ENCODE peak calls at places on chromosomes 6 and 20, in six cellular contexts. I, A, V, S, O and T are unnamed samples.

GRCh38 chr6:19204445-19204844 is 632.7 kb upstream of the ID4 start:
- DNase-seq in I (no peak), A (no peak), V (no peak), S (no peak), O (no peak), T (no peak)

GRCh38 chr6:135748189-135748588 is 103.3 kb upstream of the PDE7B start:
- DNase-seq in I (no peak), A (no peak), V (no peak), S (no peak), O (no peak), T (no peak)

GRCh38 chr6:43842231-43842794 is 72.3 kb downstream of the VEGFA start:
- DNase-seq in I (no peak), A (peak; percentile 31), V (no peak), S (peak; percentile 72), O (no peak), T (no peak)

GRCh38 chr6:25641940-25642666 is 9.9 kb upstream of the SCGN start:
- DNase-seq in I (no peak), A (no peak), V (no peak), S (no peak), O (no peak), T (no peak)

GRCh38 chr6:99609839-99610489 is 3.3 kb downstream of the PRDM13 start:
- DNase-seq in I (no peak), A (no peak), V (no peak), S (no peak), O (no peak), T (no peak)

GRCh38 chr20:60812561-60812960 is 439.5 kb upstream of the CDH4 start:
- DNase-seq in I (peak; percentile 5), A (no peak), V (no peak), S (no peak), O (no peak), T (no peak)

GRCh38 chr6:24431045-24431451 is 28.3 kb downstream of the MRS2 start:
- DNase-seq in I (no peak), A (no peak), V (peak; percentile 20), S (peak; percentile 54), O (no peak), T (no peak)

GRCh38 chr20:1871807-1872455 is 23.3 kb upstream of the SIRPA start:
- DNase-seq in I (no peak), A (no peak), V (peak; percentile 54), S (no peak), O (no peak), T (no peak)

GRCh38 chr20:57190536-57191265 is 75.7 kb downstream of the BMP7 start:
- DNase-seq in I (peak; percentile 63), A (no peak), V (peak; percentile 56), S (peak; percentile 27), O (no peak), T (no peak)

GRCh38 chr6:154302111-154302752 is 54.4 kb downstream of the IPCEF1 start:
- DNase-seq in I (peak; percentile 70), A (peak; percentile 26), V (peak; percentile 68), S (peak; percentile 95), O (no peak), T (no peak)

GRCh38 chr6:2008383-2008976 is 236.9 kb downstream of the GMDS start:
- DNase-seq in I (no peak), A (no peak), V (peak; percentile 79), S (peak; percentile 49), O (no peak), T (no peak)

GRCh38 chr6:152922706-152923105 is 60.1 kb downstream of the FBXO5 start:
- DNase-seq in I (no peak), A (no peak), V (no peak), S (no peak), O (no peak), T (no peak)

GRCh38 chr6:41767112-41767946 is 12.4 kb downstream of the FRS3 start:
- DNase-seq in I (no peak), A (peak; percentile 43), V (peak; percentile 87), S (peak; percentile 87), O (peak; percentile 86), T (peak; percentile 56)

GRCh38 chr6:109527989-109528388 is 45.0 kb upstream of the ZBTB24 start:
- DNase-seq in I (no peak), A (no peak), V (peak; percentile 16), S (peak; percentile 16), O (no peak), T (no peak)

GRCh38 chr6:11271228-11271627 is 38.8 kb upstream of the NEDD9 start:
- DNase-seq in I (no peak), A (no peak), V (no peak), S (no peak), O (peak; percentile 47), T (no peak)

GRCh38 chr6:45689926-45690615 is 312.3 kb upstream of the SUPT3H start:
- DNase-seq in I (no peak), A (no peak), V (no peak), S (no peak), O (no peak), T (no peak)

GRCh38 chr6:111938710-111939109 is 65.5 kb upstream of the FYN start:
- DNase-seq in I (peak; percentile 54), A (no peak), V (peak; percentile 75), S (peak; percentile 93), O (no peak), T (no peak)

GRCh38 chr6:46410330-46410953 is 80.8 kb downstream of the RCAN2 start:
- DNase-seq in I (no peak), A (no peak), V (peak; percentile 27), S (peak; percentile 42), O (no peak), T (no peak)

GRCh38 chr6:26295691-26296555 is 69.1 kb upstream of the BTN3A2 start:
- DNase-seq in I (no peak), A (peak; percentile 27), V (peak; percentile 91), S (peak; percentile 92), O (peak; percentile 30), T (no peak)

GRCh38 chr6:89734526-89734925 is 85.1 kb downstream of the MDN1 start:
- DNase-seq in I (no peak), A (no peak), V (peak; percentile 20), S (peak; percentile 18), O (no peak), T (no peak)

GRCh38 chr6:47094351-47094925 is 52.3 kb upstream of the ADGRF1 start:
- DNase-seq in I (no peak), A (peak; percentile 24), V (peak; percentile 89), S (peak; percentile 13), O (peak; percentile 55), T (peak; percentile 49)

GRCh38 chr6:54846243-54846856 is at the start of gene FAM83B:
- DNase-seq in I (no peak), A (peak; percentile 87), V (peak; percentile 98), S (no peak), O (peak; percentile 77), T (peak; percentile 65)

GRCh38 chr6:165611294-165611693 is 51.7 kb downstream of the PDE10A start:
- DNase-seq in I (no peak), A (no peak), V (no peak), S (no peak), O (no peak), T (no peak)

GRCh38 chr20:1876975-1877603 is 18.1 kb upstream of the SIRPA start:
- DNase-seq in I (no peak), A (no peak), V (no peak), S (peak; percentile 35), O (no peak), T (no peak)

GRCh38 chr20:17538517-17539170 is 7.5 kb upstream of the BFSP1 start:
- DNase-seq in I (no peak), A (no peak), V (no peak), S (no peak), O (no peak), T (no peak)

GRCh38 chr20:47533518-47534062 is 31.9 kb downstream of the NCOA3 start:
- DNase-seq in I (peak; percentile 9), A (no peak), V (no peak), S (no peak), O (no peak), T (no peak)

GRCh38 chr20:47532002-47532401 is 30.3 kb downstream of the NCOA3 start:
- DNase-seq in I (peak; percentile 4), A (no peak), V (no peak), S (no peak), O (no peak), T (no peak)

GRCh38 chr20:47535994-47536393 is 34.3 kb downstream of the NCOA3 start:
- DNase-seq in I (no peak), A (no peak), V (no peak), S (no peak), O (no peak), T (no peak)

GRCh38 chr20:47535088-47535487 is 33.4 kb downstream of the NCOA3 start:
- DNase-seq in I (no peak), A (no peak), V (no peak), S (no peak), O (no peak), T (no peak)

GRCh38 chr20:47534405-47534804 is 32.7 kb downstream of the NCOA3 start:
- DNase-seq in I (peak; percentile 8), A (no peak), V (no peak), S (no peak), O (no peak), T (no peak)
- H3K4me1 ChIP-seq in I (no peaks in the 10 kb centered on the region), A (peaks cover 5% of the 10 kb centered on the region), V (no peaks in the 10 kb centered on the region), S (peaks cover 2% of the 10 kb centered on the region), O (peaks cover 27% of the 10 kb centered on the region), T (no peaks in the 10 kb centered on the region)

GRCh38 chr6:137571854-137572253 is 77.7 kb upstream of the OLIG3 start:
- DNase-seq in I (no peak), A (peak; percentile 44), V (peak; percentile 32), S (peak; percentile 13), O (peak; percentile 54), T (no peak)
- H3K27me3 ChIP-seq in I (no peaks in the 10 kb centered on the region), A (peaks cover 4% of the 10 kb centered on the region), V (peaks cover 3% of the 10 kb centered on the region), S (peaks cover 5% of the 10 kb centered on the region), O (no peaks in the 10 kb centered on the region), T (no peaks in the 10 kb centered on the region)

DNA sequence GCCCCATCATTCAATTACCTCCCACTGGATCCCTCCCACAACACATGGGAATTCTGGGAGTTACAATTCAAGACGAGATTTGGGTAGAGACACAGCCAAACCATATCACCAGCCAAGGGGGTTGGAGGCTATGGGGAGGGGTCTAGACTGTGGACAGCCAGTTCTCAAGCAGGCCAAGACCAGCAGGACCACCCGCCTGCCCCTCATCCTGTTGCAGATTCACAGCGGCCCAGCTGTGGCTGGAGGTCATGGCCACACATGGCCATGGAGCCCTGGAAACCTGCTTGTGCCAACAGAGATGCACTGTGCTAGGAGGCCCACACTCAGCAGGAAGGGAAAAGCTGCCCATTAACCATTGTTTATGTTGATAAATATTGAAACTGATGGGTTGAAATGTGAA is 240.5 kb downstream of the TTLL2 start:
- DNase-seq in I (no peak), A (no peak), V (no peak), S (no peak), O (no peak), T (no peak)
- H3K27ac ChIP-seq in I (peak overlapping the region; percentile 35), A (no peak overlapping the region), V (no peak overlapping the region), S (no peak overlapping the region), O (no peak overlapping the region), T (no peak overlapping the region)

DNA sequence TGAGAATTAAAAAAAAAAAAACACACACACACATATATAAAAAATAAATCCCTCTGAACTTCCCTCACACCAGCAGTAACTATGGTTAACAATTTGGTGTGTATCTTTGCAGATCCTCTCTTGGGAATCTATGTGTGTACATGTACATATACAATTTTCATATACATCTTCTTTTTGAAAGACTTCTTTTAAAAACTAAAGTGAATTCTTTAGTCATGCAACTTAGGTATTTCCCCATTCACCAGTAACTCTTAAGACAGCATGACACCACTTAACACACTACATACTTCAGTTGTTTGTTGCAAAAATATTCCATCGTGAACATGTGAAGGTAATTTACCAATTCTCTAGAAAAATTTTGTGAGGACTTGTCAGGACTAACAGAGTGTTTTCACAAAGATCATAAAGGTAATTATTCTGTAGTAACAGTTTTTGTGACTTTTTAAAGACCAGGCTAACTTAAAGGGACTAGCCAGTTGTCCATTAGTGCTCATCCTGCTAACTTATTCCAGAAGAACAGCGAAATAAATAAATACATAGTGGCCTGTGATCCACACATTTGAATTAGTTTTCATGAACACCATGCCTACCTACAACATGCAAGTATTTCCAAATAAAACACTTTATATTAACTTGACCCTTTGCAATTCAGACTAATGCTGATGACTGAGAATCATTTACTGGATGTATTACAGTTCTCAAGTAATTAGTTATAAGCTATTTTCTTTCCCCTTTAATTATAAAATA is 12.1 kb downstream of the RBM39 start:
- DNase-seq in I (no peak), A (no peak), V (no peak), S (no peak), O (no peak), T (no peak)
- H3K4me1 ChIP-seq in I (no peaks in the 10 kb centered on the region), A (peaks cover 32% of the 10 kb centered on the region), V (no peaks in the 10 kb centered on the region), S (no peaks in the 10 kb centered on the region), O (peaks cover 93% of the 10 kb centered on the region), T (peaks cover 24% of the 10 kb centered on the region)